ENCODE peak calls at places on chromosomes 16 and 17, in five cellular contexts. One of them, this sample, is unnamed.

GRCh38 chr17:20267459-20267842 is 199.9 kb downstream of the LGALS9B start:
- DNase-seq in neuronal stem cell: no peak
- DNase-seq in H9: no peak
- DNase-seq in mesenchymal stem cell: no peak
- DNase-seq in IMR-90: no peak
- DNase-seq in this sample: no peak

GRCh38 chr16:87123356-87124001 is 193.7 kb downstream of the C16orf95 start:
- DNase-seq in H9: no peak
- DNase-seq in IMR-90: no peak
- DNase-seq in mesenchymal stem cell: peak
- DNase-seq in neuronal stem cell: no peak
- DNase-seq in this sample: peak

GRCh38 chr17:3553419-3554401 is 3.9 kb downstream of the TRPV3 start:
- DNase-seq in IMR-90: no peak
- DNase-seq in H9: peak
- DNase-seq in neuronal stem cell: no peak
- DNase-seq in mesenchymal stem cell: no peak
- DNase-seq in this sample: no peak

GRCh38 chr17:77164483-77165030 is 23.8 kb downstream of the SEC14L1 start:
- DNase-seq in IMR-90: peak
- DNase-seq in mesenchymal stem cell: peak
- DNase-seq in H9: no peak
- DNase-seq in neuronal stem cell: no peak
- DNase-seq in this sample: no peak

GRCh38 chr17:57242148-57242547 is 14.2 kb upstream of the MSI2 start:
- DNase-seq in neuronal stem cell: no peak
- DNase-seq in H9: no peak
- DNase-seq in IMR-90: no peak
- DNase-seq in mesenchymal stem cell: peak
- DNase-seq in this sample: no peak

GRCh38 chr17:75976175-75976848 is 2.7 kb downstream of the ACOX1 start:
- DNase-seq in H9: no peak
- DNase-seq in mesenchymal stem cell: no peak
- DNase-seq in neuronal stem cell: no peak
- DNase-seq in IMR-90: peak
- DNase-seq in this sample: no peak

GRCh38 chr17:35189291-35189690 is 4.9 kb downstream of the SLC35G3 start:
- DNase-seq in IMR-90: no peak
- DNase-seq in H9: no peak
- DNase-seq in neuronal stem cell: no peak
- DNase-seq in mesenchymal stem cell: no peak
- DNase-seq in this sample: no peak

GRCh38 chr17:9098242-9098641 is 76.9 kb downstream of the NTN1 start:
- DNase-seq in mesenchymal stem cell: no peak
- DNase-seq in neuronal stem cell: no peak
- DNase-seq in IMR-90: no peak
- DNase-seq in H9: no peak
- DNase-seq in this sample: no peak

GRCh38 chr17:73496232-73496631 is 148.0 kb downstream of the SDK2 start:
- DNase-seq in mesenchymal stem cell: no peak
- DNase-seq in IMR-90: no peak
- DNase-seq in neuronal stem cell: no peak
- DNase-seq in H9: no peak
- DNase-seq in this sample: no peak

GRCh38 chr17:60067871-60068270 is 10.8 kb downstream of the HEATR6 start:
- DNase-seq in H9: no peak
- DNase-seq in IMR-90: no peak
- DNase-seq in neuronal stem cell: no peak
- DNase-seq in mesenchymal stem cell: no peak
- DNase-seq in this sample: peak

GRCh38 chr17:49815761-49816281 is 27.3 kb downstream of the KAT7 start:
- DNase-seq in neuronal stem cell: peak
- DNase-seq in IMR-90: no peak
- DNase-seq in H9: peak
- DNase-seq in mesenchymal stem cell: no peak
- DNase-seq in this sample: no peak
- H3K4me2 ChIP-seq in neuronal stem cell: peak
- H3K4me2 ChIP-seq in IMR-90: no peak
- H3K4me2 ChIP-seq in H9: peak
- H3K4me2 ChIP-seq in mesenchymal stem cell: no peak
- H3K4me2 ChIP-seq in this sample: peak

GRCh38 chr16:3838600-3839401 is 41.7 kb downstream of the CREBBP start:
- DNase-seq in neuronal stem cell: no peak
- DNase-seq in mesenchymal stem cell: no peak
- DNase-seq in IMR-90: peak
- DNase-seq in H9: no peak
- DNase-seq in this sample: no peak
- H4K91ac ChIP-seq in neuronal stem cell: no peak
- H4K91ac ChIP-seq in mesenchymal stem cell: no peak
- H4K91ac ChIP-seq in IMR-90: no peak
- H4K91ac ChIP-seq in H9: no peak
- H4K91ac ChIP-seq in this sample: no peak

DNA sequence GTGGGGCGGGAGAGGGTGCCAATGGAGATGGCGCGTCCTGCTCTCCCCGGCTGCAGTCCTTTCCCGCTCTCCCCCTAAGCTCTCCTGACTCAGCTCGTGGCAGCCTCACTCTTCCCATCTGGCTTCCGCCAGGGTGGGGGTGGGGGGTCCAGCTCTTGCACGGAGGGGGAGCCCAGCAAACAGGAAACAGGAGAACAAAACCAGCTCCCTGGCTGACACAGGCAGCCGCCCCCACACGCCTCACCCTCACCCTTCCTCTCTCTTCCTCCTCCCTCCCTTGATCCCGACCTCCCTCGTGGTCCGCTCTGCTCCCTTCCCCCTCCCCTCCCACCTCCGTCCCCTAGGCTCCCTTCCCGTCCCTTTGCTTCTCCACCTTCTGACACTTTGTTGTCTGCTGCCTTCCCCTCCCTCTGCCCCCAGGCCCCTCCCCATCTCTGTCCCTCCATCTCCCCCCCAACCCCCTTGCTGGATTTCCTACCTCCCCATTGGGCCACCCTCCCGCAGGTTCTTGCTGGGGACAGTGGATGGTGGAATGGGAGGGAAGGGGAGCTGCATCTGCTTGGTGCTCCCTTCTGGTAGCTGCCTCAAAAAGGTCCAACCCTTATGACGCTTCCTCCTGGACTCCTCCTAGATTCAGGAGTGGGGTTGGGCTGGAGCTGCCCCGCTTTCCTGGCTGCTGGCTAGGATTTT is 23.7 kb downstream of the ARHGAP23 start:
- DNase-seq in H9: peak
- DNase-seq in neuronal stem cell: no peak
- DNase-seq in mesenchymal stem cell: peak
- DNase-seq in IMR-90: peak
- DNase-seq in this sample: no peak
- H3K14ac ChIP-seq in H9: peak
- H3K14ac ChIP-seq in neuronal stem cell: peak
- H3K14ac ChIP-seq in mesenchymal stem cell: peak
- H3K14ac ChIP-seq in IMR-90: peak
- H3K14ac ChIP-seq in this sample: peak

GRCh38 chr16:66618588-66618987 is 14.1 kb downstream of the CMTM3 start:
- DNase-seq in IMR-90: peak
- DNase-seq in mesenchymal stem cell: peak
- DNase-seq in H9: no peak
- DNase-seq in neuronal stem cell: no peak
- DNase-seq in this sample: peak
- H3K4me2 ChIP-seq in IMR-90: peak
- H3K4me2 ChIP-seq in mesenchymal stem cell: peak
- H3K4me2 ChIP-seq in H9: no peak
- H3K4me2 ChIP-seq in neuronal stem cell: no peak
- H3K4me2 ChIP-seq in this sample: no peak

GRCh38 chr17:6457688-6458190 is 13.5 kb downstream of the PIMREG start:
- DNase-seq in H9: no peak
- DNase-seq in IMR-90: no peak
- DNase-seq in neuronal stem cell: no peak
- DNase-seq in mesenchymal stem cell: no peak
- DNase-seq in this sample: no peak
- H4K91ac ChIP-seq in H9: no peak
- H4K91ac ChIP-seq in IMR-90: no peak
- H4K91ac ChIP-seq in neuronal stem cell: no peak
- H4K91ac ChIP-seq in mesenchymal stem cell: peak
- H4K91ac ChIP-seq in this sample: no peak

GRCh38 chr16:84884311-84885023 is 64.7 kb downstream of the CRISPLD2 start:
- DNase-seq in neuronal stem cell: peak
- DNase-seq in mesenchymal stem cell: no peak
- DNase-seq in H9: no peak
- DNase-seq in IMR-90: no peak
- DNase-seq in this sample: peak
- H3K14ac ChIP-seq in neuronal stem cell: no peak
- H3K14ac ChIP-seq in mesenchymal stem cell: no peak
- H3K14ac ChIP-seq in H9: no peak
- H3K14ac ChIP-seq in IMR-90: no peak
- H3K14ac ChIP-seq in this sample: no peak

GRCh38 chr17:7354262-7354781 is 634 bp upstream of the TMEM95 start:
- DNase-seq in IMR-90: peak
- DNase-seq in H9: no peak
- DNase-seq in mesenchymal stem cell: peak
- DNase-seq in neuronal stem cell: no peak
- DNase-seq in this sample: peak
- H3K4me2 ChIP-seq in IMR-90: peak
- H3K4me2 ChIP-seq in H9: no peak
- H3K4me2 ChIP-seq in mesenchymal stem cell: no peak
- H3K4me2 ChIP-seq in neuronal stem cell: no peak
- H3K4me2 ChIP-seq in this sample: no peak

GRCh38 chr16:84534815-84535214 is 30.4 kb upstream of the MEAK7 start:
- DNase-seq in mesenchymal stem cell: no peak
- DNase-seq in neuronal stem cell: no peak
- DNase-seq in IMR-90: no peak
- DNase-seq in H9: no peak
- DNase-seq in this sample: no peak
- H4K91ac ChIP-seq in mesenchymal stem cell: peak
- H4K91ac ChIP-seq in neuronal stem cell: peak
- H4K91ac ChIP-seq in IMR-90: peak
- H4K91ac ChIP-seq in H9: no peak
- H4K91ac ChIP-seq in this sample: peak

DNA sequence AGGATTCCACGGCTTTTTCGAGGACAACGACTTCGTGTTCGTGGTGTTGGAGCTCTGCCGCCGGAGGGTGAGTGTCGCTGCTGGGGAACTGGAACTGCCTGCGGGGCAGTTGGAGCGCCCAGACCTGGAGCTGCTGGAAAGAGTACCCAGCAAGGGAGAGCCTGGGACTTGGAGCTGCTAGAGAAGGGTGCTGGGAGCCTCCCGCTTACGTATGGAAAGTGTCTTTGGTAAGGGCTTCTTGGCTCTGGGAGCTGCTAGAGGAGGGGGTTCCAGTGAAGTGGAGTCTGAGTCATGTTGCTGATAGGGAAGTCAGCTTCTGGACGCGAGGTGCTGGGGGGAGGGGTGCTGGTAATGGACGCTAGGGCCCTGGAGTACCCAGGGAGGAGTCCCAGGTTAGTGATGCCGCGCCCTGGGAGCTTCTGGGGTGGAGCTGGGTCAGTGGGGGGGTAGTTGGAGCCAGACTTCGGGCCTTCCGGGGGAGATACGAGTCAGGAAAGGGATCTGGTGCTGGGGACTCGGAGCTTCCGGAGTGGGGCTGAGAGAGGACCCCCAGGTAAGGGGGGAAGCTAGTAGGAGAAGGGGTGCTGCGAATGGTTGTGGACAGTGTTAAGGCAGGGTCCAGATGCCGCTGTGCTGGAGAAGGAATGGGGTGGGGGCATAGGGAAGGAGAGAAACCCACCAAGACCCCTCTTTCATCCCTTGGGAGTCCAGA is 741 bp downstream of the PLK1 start:
- DNase-seq in neuronal stem cell: peak
- DNase-seq in IMR-90: peak
- DNase-seq in H9: peak
- DNase-seq in mesenchymal stem cell: peak
- DNase-seq in this sample: no peak
- H3K14ac ChIP-seq in neuronal stem cell: peak
- H3K14ac ChIP-seq in IMR-90: peak
- H3K14ac ChIP-seq in H9: peak
- H3K14ac ChIP-seq in mesenchymal stem cell: peak
- H3K14ac ChIP-seq in this sample: peak

DNA sequence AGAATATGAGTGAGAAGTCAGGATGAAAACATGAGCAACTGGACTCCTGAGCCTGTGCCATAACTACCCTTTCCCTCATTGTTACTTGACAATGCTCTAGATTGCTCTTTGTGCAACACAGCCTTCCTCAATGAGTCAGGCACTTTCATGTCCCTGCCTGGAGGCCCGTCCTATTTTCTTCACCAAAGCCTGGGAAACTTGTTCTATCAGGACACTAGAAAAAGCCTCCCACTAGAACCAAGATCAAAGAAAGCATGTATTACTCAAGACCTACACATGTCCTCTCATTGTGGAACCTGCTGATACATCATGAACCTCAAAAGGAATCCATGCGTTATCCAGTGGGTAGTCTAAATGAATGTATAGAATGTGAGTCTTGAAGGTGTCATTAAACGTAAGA is 624.5 kb downstream of the TOX3 start:
- DNase-seq in H9: no peak
- DNase-seq in IMR-90: no peak
- DNase-seq in neuronal stem cell: no peak
- DNase-seq in mesenchymal stem cell: peak
- DNase-seq in this sample: no peak
- H3K4me2 ChIP-seq in H9: no peak
- H3K4me2 ChIP-seq in IMR-90: no peak
- H3K4me2 ChIP-seq in neuronal stem cell: no peak
- H3K4me2 ChIP-seq in mesenchymal stem cell: no peak
- H3K4me2 ChIP-seq in this sample: no peak